ENCODE peak calls at places on chromosome 19, in four cellular contexts. W is nephron progenitor cell, T is NCI-H524, Y is cardiac muscle cell. V is an unnamed sample.

GRCh38 chr19:8336072-8336569 is 6.9 kb downstream of the KANK3 start:
- DNase-seq in W (no peak), Y (no peak), T (no peak), V (no peak)

GRCh38 chr19:11964858-11965645 is at the start of gene ZNF763:
- DNase-seq in W (peak), Y (peak), T (peak), V (peak)

GRCh38 chr19:48196321-48196761 is 25.9 kb downstream of the ZSWIM9 start:
- DNase-seq in W (no peak), T (no peak), Y (no peak), V (no peak)

GRCh38 chr19:29923653-29924052 is 18.4 kb upstream of the URI1 start:
- DNase-seq in T (no peak), Y (no peak), W (no peak), V (no peak)

GRCh38 chr19:56217039-56217949 is 15.2 kb downstream of the ZSCAN5C start:
- DNase-seq in W (peak), Y (no peak), T (no peak), V (no peak)

GRCh38 chr19:29492761-29493160 is 33.0 kb upstream of the VSTM2B start:
- DNase-seq in W (no peak), Y (no peak), T (no peak), V (no peak)

GRCh38 chr19:49861127-49861526 is 6.2 kb downstream of the PNKP start:
- DNase-seq in W (peak), T (no peak), Y (no peak), V (no peak)

GRCh38 chr19:8486661-8487136 is 15.7 kb downstream of the PRAM1 start:
- DNase-seq in Y (no peak), T (no peak), W (no peak), V (no peak)

GRCh38 chr19:29576043-29576442 is 30.0 kb upstream of the POP4 start:
- DNase-seq in W (no peak), T (no peak), Y (no peak), V (no peak)

GRCh38 chr19:18397242-18398202 is at the start of gene LRRC25:
- DNase-seq in W (peak), Y (peak), T (no peak), V (peak)

GRCh38 chr19:6947745-6948144 is 60.4 kb downstream of the ADGRE1 start:
- DNase-seq in T (no peak), W (no peak), Y (no peak), V (no peak)

GRCh38 chr19:49287141-49287540 is 37.9 kb downstream of the SLC6A16 start:
- DNase-seq in T (no peak), Y (no peak), W (no peak), V (no peak)

GRCh38 chr19:40567040-40567749 is 9.5 kb upstream of the SHKBP1 start:
- DNase-seq in Y (no peak), T (no peak), W (peak), V (no peak)

GRCh38 chr19:6677495-6677894 is 7.5 kb upstream of the TNFSF14 start:
- DNase-seq in T (no peak), Y (no peak), W (no peak), V (no peak)

GRCh38 chr19:50720921-50721291 is 1.3 kb upstream of the SHANK1 start:
- DNase-seq in Y (no peak), T (no peak), W (peak), V (no peak)

GRCh38 chr19:48991823-48992570 is 1.1 kb downstream of the GYS1 start:
- DNase-seq in W (no peak), Y (peak), T (no peak), V (no peak)

GRCh38 chr19:18049390-18049789 is 37.3 kb downstream of the IL12RB1 start:
- DNase-seq in T (no peak), W (no peak), Y (no peak), V (no peak)

GRCh38 chr19:5292453-5292842 is 48.2 kb downstream of the PTPRS start:
- DNase-seq in Y (no peak), T (no peak), W (no peak), V (no peak)

GRCh38 chr19:38734426-38735256 is 9.6 kb downstream of the CAPN12 start:
- DNase-seq in Y (no peak), W (no peak), T (no peak), V (no peak)

GRCh38 chr19:29745253-29745652 is 30.2 kb upstream of the C19orf12 start:
- DNase-seq in Y (peak), W (peak), T (no peak), V (no peak)

GRCh38 chr19:42501733-42502132 is 26.5 kb downstream of the CEACAM1 start:
- DNase-seq in Y (no peak), T (no peak), W (no peak), V (no peak)

GRCh38 chr19:1233361-1233667 is 4.5 kb downstream of the CBARP start:
- DNase-seq in W (no peak), Y (no peak), T (no peak), V (no peak)

V was measured in neuronal stem cell.